ENCODE peak calls at places on chromosomes 1 and 21, in nine cellular contexts. R, W, G, U, A, F, D, H and I are unnamed samples.

GRCh38 chr1:227213426-227213825 is 104.9 kb downstream of the CDC42BPA start:
- DNase-seq in R (no peak), W (no peak), G (no peak), U (no peak), A (no peak), F (no peak), D (no peak), H (no peak), I (no peak)

GRCh38 chr1:25737151-25737550 is 62.8 kb upstream of the SELENON start:
- DNase-seq in R (no peak), W (no peak), G (no peak), U (no peak), A (no peak), F (no peak), D (no peak), H (peak), I (no peak)

GRCh38 chr1:165496493-165496892 is 47.3 kb upstream of the LRRC52 start:
- DNase-seq in R (no peak), W (no peak), G (no peak), U (no peak), A (no peak), F (no peak), D (no peak), H (no peak), I (no peak)

GRCh38 chr1:64515427-64515826 is 45.5 kb downstream of the CACHD1 start:
- DNase-seq in R (peak), W (no peak), G (peak), U (no peak), A (no peak), F (peak), D (peak), H (no peak), I (no peak)

GRCh38 chr1:206117151-206117948 is at the start of gene AVPR1B:
- DNase-seq in R (no peak), W (no peak), G (no peak), U (peak), A (peak), F (peak), D (peak), H (peak), I (no peak)

GRCh38 chr1:106292130-106292529 is 764.3 kb upstream of the PRMT6 start:
- DNase-seq in R (no peak), W (no peak), G (no peak), U (no peak), A (no peak), F (no peak), D (no peak), H (no peak), I (peak)

GRCh38 chr1:42674682-42675081 is 7.5 kb upstream of the YBX1 start:
- DNase-seq in R (no peak), W (no peak), G (no peak), U (no peak), A (no peak), F (no peak), D (no peak), H (no peak), I (no peak)

GRCh38 chr1:10537082-10537766 is 62.5 kb downstream of the PEX14 start:
- DNase-seq in R (no peak), W (no peak), G (no peak), U (no peak), A (no peak), F (no peak), D (no peak), H (no peak), I (no peak)

GRCh38 chr1:12314328-12314903 is 84.6 kb downstream of the VPS13D start:
- DNase-seq in R (no peak), W (no peak), G (no peak), U (peak), A (peak), F (peak), D (peak), H (no peak), I (no peak)

GRCh38 chr1:90718411-90719320 is 1.6 kb upstream of the BARHL2 start:
- DNase-seq in R (no peak), W (no peak), G (no peak), U (peak), A (peak), F (no peak), D (no peak), H (peak), I (no peak)

GRCh38 chr1:151166506-151166956 is 587 bp downstream of the SCNM1 start:
- DNase-seq in R (peak), W (no peak), G (no peak), U (no peak), A (peak), F (peak), D (peak), H (peak), I (no peak)

GRCh38 chr1:47780469-47780995 is 216.7 kb downstream of the TRABD2B start:
- DNase-seq in R (no peak), W (no peak), G (no peak), U (no peak), A (no peak), F (no peak), D (no peak), H (no peak), I (no peak)

GRCh38 chr21:44482581-44483287 is 27.4 kb downstream of the LRRC3 start:
- DNase-seq in R (no peak), W (no peak), G (no peak), U (no peak), A (peak), F (no peak), D (no peak), H (no peak), I (no peak)

GRCh38 chr1:241499910-241500309 is 19.6 kb downstream of the FH start:
- DNase-seq in R (peak), W (no peak), G (no peak), U (peak), A (peak), F (peak), D (peak), H (no peak), I (peak)

GRCh38 chr21:41598561-41599511 is 90.9 kb upstream of the TMPRSS2 start:
- DNase-seq in R (no peak), W (no peak), G (no peak), U (no peak), A (no peak), F (no peak), D (no peak), H (no peak), I (no peak)

GRCh38 chr1:234561322-234561721 is 48.7 kb downstream of the IRF2BP2 start:
- DNase-seq in R (no peak), W (no peak), G (no peak), U (no peak), A (no peak), F (no peak), D (no peak), H (no peak), I (no peak)

GRCh38 chr1:214670098-214670497 is 67.1 kb downstream of the CENPF start:
- DNase-seq in R (no peak), W (no peak), G (no peak), U (no peak), A (peak), F (peak), D (peak), H (no peak), I (no peak)

GRCh38 chr1:3070654-3071506 is 1.9 kb downstream of the PRDM16 start:
- DNase-seq in R (no peak), W (no peak), G (no peak), U (no peak), A (no peak), F (no peak), D (peak), H (peak), I (no peak)

GRCh38 chr1:177351361-177352108 is 180.8 kb downstream of the BRINP2 start:
- DNase-seq in R (no peak), W (no peak), G (no peak), U (no peak), A (no peak), F (no peak), D (no peak), H (peak), I (no peak)

GRCh38 chr1:78072216-78072615 is 26.4 kb downstream of the GIPC2 start:
- DNase-seq in R (peak), W (no peak), G (no peak), U (no peak), A (peak), F (peak), D (no peak), H (no peak), I (no peak)